ENCODE peak calls at places on chromosomes 7 and 10, in five cellular contexts. U is cardiac muscle cell, E is right cardiac atrium, H is sigmoid colon, T is dorsolateral prefrontal cortex. Z is an unnamed sample.

GRCh38 chr7:157389951-157390730 is 53.3 kb downstream of the DNAJB6 start:
- DNase-seq in E (no peak), T (no peak), H (no peak), U (peak), Z (no peak)

GRCh38 chr7:22569586-22570321 is 69.8 kb upstream of the STEAP1B start:
- DNase-seq in E (no peak), U (peak), H (no peak), T (no peak), Z (no peak)

GRCh38 chr7:150372271-150373048 is 3.8 kb downstream of the REPIN1 start:
- DNase-seq in U (no peak), E (no peak), H (peak), T (no peak), Z (no peak)

GRCh38 chr7:66524738-66525137 is 103.9 kb upstream of the KCTD7 start:
- DNase-seq in U (no peak), H (no peak), T (no peak), E (no peak), Z (no peak)

GRCh38 chr7:128989961-128990360 is 52.2 kb downstream of the IRF5 start:
- DNase-seq in E (no peak), H (no peak), T (no peak), U (peak), Z (no peak)

GRCh38 chr10:114295393-114295792 is 56.3 kb downstream of the VWA2 start:
- DNase-seq in E (no peak), H (no peak), T (no peak), U (no peak), Z (no peak)

GRCh38 chr7:4244041-4244440 is 438.1 kb upstream of the FOXK1 start:
- DNase-seq in T (no peak), U (no peak), E (no peak), H (peak), Z (no peak)

GRCh38 chr7:142357953-142358520 is 100.2 kb upstream of the PRSS58 start:
- DNase-seq in H (no peak), T (peak), U (peak), E (no peak), Z (no peak)

GRCh38 chr7:151386301-151387160 is 23.3 kb downstream of the WDR86 start:
- DNase-seq in U (no peak), T (no peak), H (no peak), E (peak), Z (no peak)

GRCh38 chr7:104976966-104977636 is 36.9 kb upstream of the KMT2E start:
- DNase-seq in T (peak), U (no peak), E (no peak), H (no peak), Z (no peak)

GRCh38 chr10:101272229-101272868 is 43.1 kb upstream of the LBX1 start:
- DNase-seq in T (peak), U (peak), H (peak), E (peak), Z (no peak)

GRCh38 chr10:30114871-30115270 is 55.5 kb upstream of the JCAD start:
- DNase-seq in H (peak), E (no peak), T (peak), U (peak), Z (no peak)

GRCh38 chr10:34740321-34740720 is 74.8 kb downstream of the PARD3 start:
- DNase-seq in T (no peak), H (no peak), E (no peak), U (no peak), Z (no peak)

GRCh38 chr7:99270702-99271101 is 1.9 kb upstream of the MYH16 start:
- DNase-seq in U (no peak), E (no peak), H (no peak), T (no peak), Z (no peak)

GRCh38 chr7:3043544-3044395 is at the start of gene CARD11:
- DNase-seq in H (no peak), E (no peak), U (peak), T (no peak), Z (no peak)

GRCh38 chr7:46189255-46189790 is 268.3 kb upstream of the IGFBP3 start:
- DNase-seq in H (no peak), U (no peak), T (no peak), E (no peak), Z (no peak)

GRCh38 chr7:125383324-125383723 is 453.7 kb upstream of the POT1 start:
- DNase-seq in U (no peak), T (no peak), H (no peak), E (no peak), Z (no peak)

GRCh38 chr10:60209874-60210584 is 179.6 kb downstream of the ANK3 start:
- DNase-seq in U (no peak), T (no peak), H (no peak), E (no peak), Z (no peak)

GRCh38 chr7:69780377-69780776 is 182.1 kb downstream of the AUTS2 start:
- DNase-seq in E (no peak), T (no peak), U (peak), H (no peak), Z (no peak)

GRCh38 chr10:57785068-57785467 is 482.6 kb downstream of the IPMK start:
- DNase-seq in H (no peak), T (no peak), U (no peak), E (no peak), Z (no peak)

GRCh38 chr10:125165584-125166340 is 5.4 kb upstream of the CTBP2 start:
- DNase-seq in H (peak), T (no peak), U (no peak), E (no peak), Z (no peak)

GRCh38 chr7:34073676-34074075 is 168.3 kb downstream of the BMPER start:
- DNase-seq in E (no peak), H (no peak), U (peak), T (no peak), Z (no peak)

GRCh38 chr10:121069061-121069850 is 218.1 kb downstream of the WDR11 start:
- DNase-seq in E (no peak), T (no peak), H (no peak), U (peak), Z (no peak)

GRCh38 chr7:96629884-96630283 is 79.8 kb downstream of the SEM1 start:
- DNase-seq in T (no peak), H (no peak), E (no peak), U (no peak), Z (no peak)

GRCh38 chr7:69588773-69589172 is 9.5 kb upstream of the AUTS2 start:
- DNase-seq in E (no peak), U (no peak), H (no peak), T (no peak), Z (no peak)

GRCh38 chr7:13727279-13727678 is 262.2 kb downstream of the ETV1 start:
- DNase-seq in U (peak), T (no peak), E (no peak), H (no peak), Z (no peak)

GRCh38 chr10:86888585-86889381 is 68.6 kb downstream of the MMRN2 start:
- DNase-seq in E (no peak), H (no peak), U (peak), T (no peak), Z (no peak)

GRCh38 chr10:114987995-114988394 is 50.0 kb downstream of the TRUB1 start:
- DNase-seq in U (peak), H (no peak), E (no peak), T (no peak), Z (no peak)

GRCh38 chr7:90209776-90210175 is 1.8 kb upstream of the STEAP2 start:
- DNase-seq in H (no peak), U (peak), E (no peak), T (no peak), Z (no peak)

GRCh38 chr7:90211391-90212148 is at the start of gene STEAP2:
- DNase-seq in E (peak), U (peak), H (peak), T (peak), Z (peak)

GRCh38 chr7:90212149-90212495 is 582 bp downstream of the STEAP2 start:
- DNase-seq in H (peak), T (no peak), U (no peak), E (no peak), Z (no peak)

GRCh38 chr7:90210475-90210874 is 1.1 kb upstream of the STEAP2 start:
- DNase-seq in E (no peak), T (no peak), U (no peak), H (no peak), Z (no peak)

GRCh38 chr7:90210925-90211324 is 615 bp upstream of the STEAP2 start:
- DNase-seq in H (no peak), T (no peak), U (no peak), E (peak), Z (no peak)
- H3K4me3 ChIP-seq in H (peak), T (peak), U (peak), E (peak), Z (peak)

DNA sequence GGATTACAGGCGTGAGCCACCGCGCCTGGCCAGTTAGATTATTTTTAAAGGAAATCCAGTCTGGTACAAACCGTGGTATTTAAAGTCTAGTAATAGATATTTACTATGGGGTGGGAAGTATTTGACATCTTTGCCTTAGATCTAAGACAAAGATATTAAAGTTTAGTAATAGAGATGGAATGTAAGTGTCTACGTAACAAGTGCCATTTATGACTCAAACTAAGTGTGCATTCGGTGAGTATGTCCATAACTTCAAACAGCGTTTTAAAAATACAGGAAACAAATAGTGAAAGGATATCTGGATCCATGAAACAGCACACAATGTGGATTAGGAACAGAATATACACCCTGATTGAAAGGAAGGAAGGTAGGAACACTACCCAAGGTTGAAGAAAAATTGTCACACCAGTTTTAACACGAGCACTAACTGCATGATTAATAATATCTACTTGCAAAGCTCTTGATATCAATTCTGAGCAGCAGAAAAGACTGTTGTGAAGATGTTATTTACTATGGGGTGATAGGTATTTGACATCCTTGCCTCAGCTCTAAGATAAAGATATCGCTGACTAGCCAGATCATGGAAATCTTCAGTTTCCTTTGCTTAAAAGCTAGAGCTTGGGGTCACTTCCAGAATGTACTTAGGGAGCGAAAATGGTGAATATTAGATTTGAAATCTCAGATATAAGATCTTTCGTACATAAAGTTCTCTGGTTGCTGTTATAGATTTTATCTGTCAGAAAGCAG is 48.7 kb downstream of the EPC1 start:
- DNase-seq in T (no peak), U (peak), E (no peak), H (no peak), Z (no peak)
- H3K27ac ChIP-seq in T (no peak), U (no peak), E (no peak), H (no peak), Z (no peak)

DNA sequence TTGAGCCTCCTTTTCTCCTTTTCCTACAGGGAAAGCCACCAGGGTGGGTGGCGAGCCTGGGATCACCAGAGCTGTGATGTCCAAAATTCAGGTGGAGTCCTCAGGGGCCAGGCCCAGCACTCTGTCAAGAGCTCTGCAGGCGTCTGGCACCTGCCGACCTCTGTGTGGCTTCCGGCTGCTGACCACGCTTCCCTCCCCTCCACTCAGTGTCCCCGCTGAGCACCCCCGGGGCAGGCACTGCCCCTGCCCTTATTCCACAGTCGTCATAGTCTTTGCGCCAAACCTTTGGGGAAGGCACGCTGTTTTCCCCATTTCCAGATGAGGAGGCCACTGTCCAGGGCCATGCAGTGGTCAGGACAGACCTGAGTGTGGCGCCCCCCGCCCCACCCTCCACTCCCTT is 7.5 kb downstream of the MTG1 start:
- DNase-seq in H (peak), E (peak), T (no peak), U (no peak), Z (no peak)
- H3K4me3 ChIP-seq in H (no peak), E (no peak), T (no peak), U (no peak), Z (no peak)

DNA sequence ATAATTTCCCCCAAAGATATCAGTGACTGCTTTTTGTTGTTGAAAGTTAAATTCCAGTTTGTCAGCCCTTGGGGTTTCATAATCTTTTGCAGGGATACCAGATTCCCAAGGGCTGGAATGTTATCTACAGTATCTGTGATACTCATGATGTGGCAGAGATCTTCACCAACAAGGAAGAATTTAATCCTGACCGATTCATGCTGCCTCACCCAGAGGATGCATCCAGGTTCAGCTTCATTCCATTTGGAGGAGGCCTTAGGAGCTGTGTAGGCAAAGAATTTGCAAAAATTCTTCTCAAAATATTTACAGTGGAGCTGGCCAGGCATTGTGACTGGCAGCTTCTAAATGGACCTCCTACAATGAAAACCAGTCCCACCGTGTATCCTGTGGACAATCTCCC is 3.2 kb downstream of the CYP26A1 start:
- DNase-seq in U (no peak), T (no peak), H (no peak), E (no peak), Z (no peak)
- H3K27ac ChIP-seq in U (no peak), T (no peak), H (no peak), E (no peak), Z (no peak)

DNA sequence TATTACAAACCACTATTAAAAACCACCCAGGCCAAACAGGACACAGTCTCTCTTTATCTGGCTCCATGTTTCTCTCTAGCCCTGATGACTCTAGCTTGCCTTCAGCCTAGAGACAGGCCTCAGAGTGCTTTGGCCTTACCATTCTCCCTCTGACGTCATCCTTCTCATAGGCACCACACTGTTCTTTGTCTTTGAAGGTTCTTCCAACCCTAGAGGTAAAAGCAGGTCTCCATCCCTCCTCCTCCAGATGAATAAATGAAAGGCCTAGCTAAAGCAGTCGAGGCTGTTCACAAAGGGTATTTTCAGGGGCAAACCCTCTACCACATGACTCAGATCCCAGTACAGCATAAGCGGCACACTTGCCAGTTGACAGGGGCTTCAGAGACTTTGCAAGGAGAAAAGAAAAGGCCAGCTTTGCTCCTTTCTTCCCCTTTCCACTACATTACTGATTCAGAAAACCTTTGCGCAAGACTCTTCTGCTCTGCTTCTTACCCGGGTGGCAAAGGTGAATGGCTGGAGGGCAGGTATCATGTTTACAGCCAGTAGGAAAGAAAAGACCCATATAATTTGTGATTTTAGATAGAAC is 14.8 kb downstream of the NFE2L3 start:
- DNase-seq in H (no peak), E (no peak), T (no peak), U (no peak), Z (no peak)
- H3K4me3 ChIP-seq in H (no peak), E (no peak), T (no peak), U (no peak), Z (no peak)

DNA sequence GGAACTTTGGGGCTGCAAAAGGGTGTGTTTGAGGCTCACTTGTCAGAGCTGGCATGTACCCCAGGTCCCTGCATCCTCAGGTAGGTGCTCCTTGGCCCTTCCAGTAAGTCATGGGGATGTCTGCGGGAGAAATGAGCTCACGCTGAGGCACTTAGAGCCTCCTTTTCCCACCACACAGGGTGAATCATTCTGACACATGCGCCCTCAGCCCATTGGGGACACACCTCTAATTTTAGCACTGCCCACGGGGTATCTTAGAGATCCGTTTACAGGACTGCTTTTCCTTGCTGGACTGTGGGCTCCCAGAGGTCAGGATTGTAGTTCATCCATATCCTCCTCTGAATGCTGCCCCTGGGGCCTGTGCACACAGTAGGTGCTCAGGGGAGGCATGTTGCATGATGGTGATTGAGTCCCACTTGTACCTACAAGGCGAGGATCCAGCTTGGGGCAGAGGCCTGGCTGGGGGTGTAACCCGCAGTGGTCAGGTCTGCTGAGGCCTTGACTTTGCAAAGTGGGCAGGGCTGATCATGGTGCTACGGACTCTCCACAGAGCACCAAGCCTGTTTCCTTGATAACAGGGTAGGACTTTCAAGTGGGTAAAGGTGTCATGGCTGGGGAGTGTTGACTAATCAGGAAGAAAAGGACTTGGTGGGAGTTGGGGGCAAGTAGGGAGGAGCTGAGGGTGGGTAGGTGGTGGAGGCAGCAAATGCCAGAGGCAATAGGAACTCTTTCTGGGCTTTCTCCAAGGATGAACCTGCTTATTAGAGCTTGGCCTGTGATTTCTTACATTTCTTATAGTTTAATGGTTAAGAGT is 5.8 kb downstream of the TSPAN15 start:
- DNase-seq in T (no peak), E (no peak), H (peak), U (no peak), Z (no peak)
- H3K27ac ChIP-seq in T (no peak), E (no peak), H (peak), U (peak), Z (no peak)

GRCh38 chr10:110686037-110686436 is 41.9 kb downstream of the RBM20 start:
- DNase-seq in U (no peak), H (no peak), T (no peak), E (no peak), Z (no peak)
- H3K4me3 ChIP-seq in U (no peak), H (no peak), T (no peak), E (no peak), Z (peak)